ENCODE peak calls at places on chromosomes 1 and 21, in five cellular contexts. I is CD4-positive, CD25-positive, alpha-beta regulatory T cell; D is astrocyte of the spinal cord; V is GM03348; W is activated naive CD4-positive, alpha-beta T cell. O is an unnamed sample.

GRCh38 chr1:86846166-86846647 is 67.7 kb downstream of the SELENOF start:
- DNase-seq in I (no peak), D (peak), V (peak), W (no peak), O (peak)

GRCh38 chr1:87763498-87763897 is 434.8 kb downstream of the LMO4 start:
- DNase-seq in I (no peak), D (no peak), V (peak), W (no peak), O (peak)

GRCh38 chr1:204150702-204151561 is 912 bp downstream of the ETNK2 start:
- DNase-seq in I (no peak), D (no peak), V (no peak), W (no peak), O (peak)

GRCh38 chr1:205563927-205564441 is 59.5 kb downstream of the CDK18 start:
- DNase-seq in I (no peak), D (no peak), V (no peak), W (no peak), O (no peak)

GRCh38 chr1:30200161-30200560 is 523.2 kb downstream of the MATN1 start:
- DNase-seq in I (no peak), D (no peak), V (no peak), W (no peak), O (peak)

GRCh38 chr1:22290157-22290556 is 147.3 kb upstream of the WNT4 start:
- DNase-seq in I (no peak), D (no peak), V (no peak), W (no peak), O (no peak)

GRCh38 chr1:184753608-184754478 is 815 bp downstream of the EDEM3 start:
- DNase-seq in I (no peak), D (peak), V (peak), W (peak), O (peak)

GRCh38 chr1:110888049-110888448 is 15.1 kb downstream of the CD53 start:
- DNase-seq in I (no peak), D (no peak), V (no peak), W (no peak), O (no peak)

GRCh38 chr1:103058393-103058792 is 49.9 kb downstream of the COL11A1 start:
- DNase-seq in I (no peak), D (no peak), V (no peak), W (no peak), O (no peak)

GRCh38 chr1:228540161-228540917 is 53.2 kb downstream of the RNF187 start:
- DNase-seq in I (no peak), D (no peak), V (no peak), W (no peak), O (no peak)

GRCh38 chr21:19553930-19554615 is 1150.5 kb upstream of the TMPRSS15 start:
- DNase-seq in I (no peak), D (no peak), V (no peak), W (no peak), O (no peak)

GRCh38 chr1:19946331-19946751 is 22.9 kb upstream of the PLA2G2E start:
- DNase-seq in I (no peak), D (no peak), V (no peak), W (no peak), O (no peak)

GRCh38 chr1:226892534-226892895 is 22.1 kb downstream of the PSEN2 start:
- DNase-seq in I (no peak), D (no peak), V (no peak), W (no peak), O (no peak)

GRCh38 chr21:36155603-36156338 is 853 bp upstream of the DOP1B start:
- DNase-seq in I (no peak), D (no peak), V (no peak), W (no peak), O (no peak)

GRCh38 chr1:54310439-54311328 is 95.5 kb downstream of the SSBP3 start:
- DNase-seq in I (no peak), D (peak), V (peak), W (no peak), O (peak)

GRCh38 chr1:14716474-14716873 is 118.0 kb downstream of the KAZN start:
- DNase-seq in I (no peak), D (no peak), V (no peak), W (no peak), O (no peak)

GRCh38 chr1:231541842-231542241 is 13.4 kb downstream of the TSNAX start:
- DNase-seq in I (no peak), D (no peak), V (no peak), W (no peak), O (no peak)

GRCh38 chr1:202951437-202951836 is 6.7 kb downstream of the ADIPOR1 start:
- DNase-seq in I (no peak), D (no peak), V (peak), W (no peak), O (peak)

O was measured in GM23248.